ENCODE peak calls at places on chromosome 6, in six cellular contexts. V is GM12878, D is HepG2, H is H1, X is SK-N-SH, R is K562. Y is an unnamed sample.

GRCh38 chr6:1624848-1625341 is 15.2 kb downstream of the FOXC1 start:
- DNase-seq in V (no peak), X (no peak), D (no peak), R (no peak), H (no peak), Y (peak)

GRCh38 chr6:146997062-146997461 is 207.2 kb upstream of the STXBP5 start:
- DNase-seq in D (no peak), R (no peak), H (no peak), V (no peak), X (no peak), Y (no peak)

GRCh38 chr6:30914854-30915590 is 984 bp downstream of the VARS2 start:
- DNase-seq in D (no peak), R (peak), V (no peak), X (no peak), H (no peak), Y (no peak)

GRCh38 chr6:17165383-17165782 is 63.5 kb downstream of the STMND1 start:
- DNase-seq in X (no peak), R (no peak), V (no peak), D (no peak), H (no peak), Y (no peak)

GRCh38 chr6:9484686-9485085 is 930.2 kb downstream of the TFAP2A start:
- DNase-seq in R (no peak), X (no peak), H (no peak), V (no peak), D (no peak), Y (no peak)

GRCh38 chr6:74259931-74260330 is 563.9 kb downstream of the CD109 start:
- DNase-seq in H (no peak), D (no peak), X (no peak), R (no peak), V (no peak), Y (no peak)

GRCh38 chr6:33860706-33861474 is 57.1 kb upstream of the MLN start:
- DNase-seq in H (no peak), V (no peak), X (no peak), D (no peak), R (no peak), Y (no peak)

GRCh38 chr6:42118162-42119001 is 24.0 kb downstream of the C6orf132 start:
- DNase-seq in R (no peak), D (peak), H (no peak), V (no peak), X (peak), Y (no peak)

GRCh38 chr6:25889877-25890853 is 16.1 kb upstream of the SLC17A3 start:
- DNase-seq in D (peak), H (no peak), V (no peak), X (peak), R (peak), Y (no peak)

GRCh38 chr6:159941286-159942113 is 27.4 kb upstream of the IGF2R start:
- DNase-seq in D (peak), H (no peak), X (peak), V (peak), R (peak), Y (no peak)

GRCh38 chr6:117976030-117976651 is 69.1 kb downstream of the SLC35F1 start:
- DNase-seq in V (no peak), H (no peak), R (peak), D (peak), X (peak), Y (peak)

GRCh38 chr6:33633462-33634158 is 12.5 kb downstream of the ITPR3 start:
- DNase-seq in R (peak), V (no peak), D (no peak), X (peak), H (no peak), Y (no peak)

DNA sequence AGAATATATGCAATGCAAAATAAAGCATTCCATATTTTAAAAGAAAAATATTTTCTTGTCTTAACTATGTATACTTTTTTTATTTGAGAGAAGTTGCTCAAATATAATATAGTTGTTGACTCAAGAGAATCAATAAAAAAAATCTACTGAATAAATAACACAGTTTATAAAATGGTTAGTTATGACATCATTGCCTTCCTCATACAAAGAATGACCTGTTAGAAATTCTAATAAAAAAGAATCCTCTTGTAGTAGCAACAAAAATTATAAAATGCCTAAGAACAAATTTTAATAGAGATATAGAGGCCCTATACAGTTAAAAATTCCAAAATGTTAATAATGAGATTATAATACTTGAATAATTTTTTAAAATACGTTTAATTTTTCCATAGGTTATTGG is 96.5 kb upstream of the AHI1 start:
- DNase-seq in R (no peak), D (no peak), V (no peak), X (no peak), H (no peak), Y (no peak)
- TF ChIP-seq GABPA in R (no peak), D (no peak), V (no peak), X (no peak), H (no peak), Y (no peak)

DNA sequence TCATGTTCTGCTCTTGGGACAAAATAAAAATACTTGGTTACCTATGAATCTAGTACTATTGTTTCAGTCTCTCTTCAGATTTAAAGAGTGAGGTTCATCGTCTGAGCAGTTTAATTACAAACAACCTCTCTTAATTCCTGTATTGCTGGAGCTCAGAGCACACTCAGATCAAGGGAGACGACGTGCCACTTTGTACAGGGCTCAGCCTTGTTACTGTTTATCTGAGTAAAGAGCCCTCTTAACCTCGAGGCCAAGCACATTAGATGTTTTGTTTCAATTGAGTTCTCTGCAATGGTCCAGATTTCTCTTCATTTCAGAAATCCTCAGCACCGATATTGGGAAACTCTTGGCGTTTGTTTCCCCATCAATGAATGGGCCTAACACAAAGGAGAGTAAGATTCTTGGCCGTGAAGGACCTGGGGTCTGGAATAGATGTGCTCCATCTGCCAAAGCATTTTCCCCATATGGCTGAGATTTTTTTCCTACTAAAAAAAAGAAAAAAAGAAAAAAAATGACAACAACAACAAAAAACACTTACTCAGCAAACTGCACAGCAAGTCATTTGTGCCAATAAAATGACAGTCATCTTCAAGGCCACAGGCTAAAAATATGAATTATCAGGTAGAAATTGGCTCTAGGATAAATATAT is 82.6 kb upstream of the CCN6 start:
- DNase-seq in H (no peak), R (no peak), V (no peak), D (no peak), X (no peak), Y (no peak)
- TF ChIP-seq CTCF in H (no peak), R (no peak), V (no peak), D (no peak), X (no peak), Y (no peak)

DNA sequence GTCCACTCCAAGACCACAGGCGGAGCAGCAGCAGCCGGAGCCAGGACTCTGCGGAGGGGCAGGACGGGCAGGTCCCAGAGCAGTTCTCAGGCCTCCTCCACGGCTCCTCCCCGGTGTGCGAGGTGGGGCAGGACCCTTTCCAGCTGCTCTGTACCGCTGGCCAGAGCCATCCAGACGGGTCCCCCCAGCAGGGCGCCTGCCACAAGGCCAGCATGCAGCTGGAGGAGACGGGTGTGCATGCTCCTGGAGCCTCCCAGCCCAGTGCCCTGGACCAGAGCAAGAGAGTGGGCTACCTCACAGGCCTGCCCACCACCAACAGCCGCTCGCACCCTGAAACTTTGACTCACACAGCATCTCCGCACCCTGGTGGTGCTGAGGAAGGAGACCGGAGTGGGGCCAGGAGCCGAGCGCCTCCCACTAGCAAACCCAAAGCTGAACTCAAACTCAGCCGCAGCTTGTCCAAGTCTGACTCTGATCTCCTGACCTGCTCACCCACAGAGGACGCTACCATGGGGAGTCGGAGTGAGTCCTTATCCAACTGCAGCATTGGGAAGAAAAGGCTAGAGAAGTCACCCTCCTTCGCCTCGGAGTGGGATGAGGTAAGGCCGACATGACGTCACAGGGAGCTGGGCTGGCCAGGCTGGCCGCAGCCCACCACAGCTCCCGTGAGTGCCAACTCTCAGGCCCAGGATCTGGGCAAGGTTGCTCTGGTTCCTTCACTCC is 123.5 kb downstream of the TCP11 start:
- DNase-seq in V (no peak), H (no peak), X (no peak), D (no peak), R (no peak), Y (no peak)
- TF ChIP-seq POLR2AphosphoS5 in V (no peak), H (no peak), X (no peak), D (no peak), R (no peak), Y (no peak)

DNA sequence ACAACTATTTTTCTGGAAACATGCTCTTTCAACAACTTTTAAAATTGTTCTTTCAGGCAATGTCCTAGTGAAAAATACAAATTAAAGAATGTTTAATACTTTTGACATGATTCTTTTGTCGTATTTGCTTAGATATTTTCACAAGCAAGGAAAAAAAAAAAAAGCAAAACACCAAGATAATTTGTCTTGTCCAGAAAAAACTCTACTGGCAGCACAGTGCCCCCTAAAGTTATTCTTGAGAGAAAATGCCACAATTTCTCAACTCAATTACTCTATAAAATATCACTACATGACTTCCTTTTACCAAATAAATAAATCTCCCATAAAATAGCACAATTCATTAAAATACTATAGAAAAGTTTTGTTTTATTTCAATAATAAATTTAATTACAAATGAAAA is 652.5 kb upstream of the EPHA7 start:
- DNase-seq in X (no peak), D (no peak), H (no peak), R (no peak), V (no peak), Y (no peak)
- TF ChIP-seq GABPA in X (no peak), D (no peak), H (no peak), R (no peak), V (no peak), Y (no peak)

GRCh38 chr6:162119349-162119748 is 608.2 kb downstream of the PRKN start:
- DNase-seq in X (no peak), V (no peak), D (no peak), R (no peak), H (no peak), Y (peak)

GRCh38 chr6:162124710-162125435 is 602.7 kb downstream of the PRKN start:
- DNase-seq in R (no peak), D (no peak), X (no peak), H (no peak), V (no peak), Y (no peak)

GRCh38 chr6:162125659-162126058 is 601.9 kb downstream of the PRKN start:
- DNase-seq in H (no peak), R (no peak), V (no peak), D (no peak), X (no peak), Y (no peak)

GRCh38 chr6:162118706-162119105 is 608.9 kb downstream of the PRKN start:
- DNase-seq in X (no peak), H (no peak), V (no peak), R (no peak), D (no peak), Y (no peak)

GRCh38 chr6:162123797-162124196 is 603.8 kb downstream of the PRKN start:
- DNase-seq in X (peak), H (no peak), V (no peak), R (no peak), D (no peak), Y (no peak)
- TF ChIP-seq CTCF in X (no peak), H (peak), V (no peak), R (no peak), D (no peak), Y (no peak)

GRCh38 chr6:90131091-90131490 is 165.6 kb downstream of the BACH2 start:
- DNase-seq in D (no peak), X (no peak), H (no peak), V (no peak), R (no peak), Y (no peak)

GRCh38 chr6:90136176-90136575 is 160.5 kb downstream of the BACH2 start:
- DNase-seq in H (no peak), R (no peak), X (no peak), V (no peak), D (no peak), Y (no peak)

GRCh38 chr6:90127589-90127988 is 169.1 kb downstream of the BACH2 start:
- DNase-seq in V (no peak), X (no peak), D (no peak), H (no peak), R (no peak), Y (no peak)

GRCh38 chr6:90135672-90136071 is 161.0 kb downstream of the BACH2 start:
- DNase-seq in D (no peak), V (no peak), X (no peak), H (no peak), R (no peak), Y (no peak)

GRCh38 chr6:90131614-90132423 is 164.8 kb downstream of the BACH2 start:
- DNase-seq in X (no peak), V (no peak), H (no peak), R (no peak), D (no peak), Y (no peak)
- TF ChIP-seq POLR2AphosphoS5 in X (peak), V (no peak), H (no peak), R (no peak), D (no peak), Y (no peak)

DNA sequence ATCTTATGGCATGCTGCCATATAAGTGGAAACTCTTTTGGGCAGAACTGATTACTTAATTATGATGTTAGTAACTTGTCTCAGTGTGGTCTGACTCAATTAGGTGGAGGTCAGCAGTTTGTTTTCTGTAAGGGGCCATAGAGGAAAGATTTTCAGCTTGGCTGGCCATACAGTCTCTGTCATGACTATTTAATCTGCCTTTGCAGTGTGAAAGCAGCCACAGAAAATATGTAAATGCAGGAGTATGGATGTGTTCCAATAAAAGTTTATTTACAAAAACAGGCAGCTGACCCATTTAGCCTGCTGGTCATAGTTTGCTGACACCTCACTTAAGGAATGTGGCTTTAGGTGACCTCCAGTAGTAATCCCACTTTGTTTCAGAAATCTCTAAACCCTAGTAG is 700.7 kb downstream of the EPM2A start:
- DNase-seq in X (no peak), V (no peak), H (no peak), D (no peak), R (no peak), Y (no peak)
- TF ChIP-seq GABPA in X (no peak), V (no peak), H (no peak), D (no peak), R (no peak), Y (no peak)

DNA sequence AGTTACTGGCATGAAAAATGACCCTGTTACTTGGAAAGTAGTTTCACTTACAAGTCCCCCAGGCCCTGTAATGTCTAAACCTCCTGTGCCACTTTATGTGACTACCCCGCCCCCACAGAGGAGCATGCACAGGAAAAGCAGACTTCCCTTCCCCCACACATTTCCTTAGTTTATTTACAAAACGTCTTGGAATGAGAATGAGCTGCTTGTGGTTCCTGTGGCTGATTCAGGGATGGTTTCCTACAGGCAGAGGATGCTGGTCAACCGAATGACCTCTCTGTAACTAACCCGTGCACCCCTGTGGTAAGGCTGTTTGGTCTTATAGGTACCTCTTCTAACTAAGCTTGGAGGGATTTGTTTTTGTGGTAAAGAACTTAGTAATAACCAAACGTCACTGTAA is 28.5 kb downstream of the RSPO3 start:
- DNase-seq in R (no peak), H (peak), V (no peak), D (no peak), X (no peak), Y (no peak)
- TF ChIP-seq CTCF in R (no peak), H (no peak), V (no peak), D (no peak), X (no peak), Y (no peak)